ENCODE peak calls at places on chromosomes 12 and 14, in seven cellular contexts. I is CD8-positive, alpha-beta memory T cell; D is PC-9; E is omental fat pad; K is left ventricle myocardium superior; U is HCT116; R is neural progenitor cell. G is an unnamed sample.

GRCh38 chr12:41936333-41936732 is 208.3 kb downstream of the GXYLT1 start:
- DNase-seq in I (no peak), D (no peak), E (no peak), K (no peak), U (no peak), R (no peak), G (no peak)

GRCh38 chr12:4353785-4354208 is 25.7 kb downstream of the FGF23 start:
- DNase-seq in I (peak), D (no peak), E (no peak), K (no peak), U (no peak), R (peak), G (peak)

GRCh38 chr12:104866286-104866685 is 91.8 kb downstream of the SLC41A2 start:
- DNase-seq in I (no peak), D (no peak), E (no peak), K (no peak), U (no peak), R (no peak), G (no peak)

GRCh38 chr12:22729898-22730443 is 105.0 kb downstream of the ETNK1 start:
- DNase-seq in I (no peak), D (no peak), E (no peak), K (no peak), U (no peak), R (no peak), G (no peak)

GRCh38 chr12:101642115-101643067 is 47.6 kb downstream of the MYBPC1 start:
- DNase-seq in I (no peak), D (no peak), E (no peak), K (peak), U (no peak), R (peak), G (no peak)

GRCh38 chr12:84658877-84659276 is 253.7 kb downstream of the SLC6A15 start:
- DNase-seq in I (no peak), D (no peak), E (no peak), K (no peak), U (no peak), R (peak), G (no peak)

GRCh38 chr12:43807361-43807760 is 1.2 kb upstream of the TWF1 start:
- DNase-seq in I (no peak), D (no peak), E (no peak), K (no peak), U (no peak), R (no peak), G (no peak)

GRCh38 chr14:23383041-23383440 is 6.2 kb downstream of the CMTM5 start:
- DNase-seq in I (no peak), D (no peak), E (no peak), K (no peak), U (no peak), R (no peak), G (no peak)

GRCh38 chr12:2353691-2354090 is 300.9 kb downstream of the CACNA1C start:
- DNase-seq in I (no peak), D (no peak), E (no peak), K (no peak), U (no peak), R (no peak), G (no peak)

GRCh38 chr14:33271216-33271615 is 332.5 kb downstream of the NPAS3 start:
- DNase-seq in I (no peak), D (no peak), E (no peak), K (no peak), U (no peak), R (no peak), G (no peak)

GRCh38 chr12:10965511-10965910 is 21.2 kb downstream of the TAS2R50 start:
- DNase-seq in I (no peak), D (no peak), E (no peak), K (no peak), U (no peak), R (no peak), G (no peak)